ENCODE peak calls at places on chromosomes 4 and X, in four cellular contexts. One of them, this sample, is unnamed. For H3K4me1, the result is how much of the 10 kb centered on the place peaks cover.

GRCh38 chr4:113637363-113637762 is 124.2 kb downstream of the CAMK2D start:
- DNase-seq in spleen: no peak
- DNase-seq in cardiac muscle cell: peak
- DNase-seq in right lobe of liver: no peak
- DNase-seq in this sample: no peak

GRCh38 chr4:118969359-118969758 is 80.7 kb downstream of the SYNPO2 start:
- DNase-seq in spleen: no peak
- DNase-seq in cardiac muscle cell: peak
- DNase-seq in right lobe of liver: peak
- DNase-seq in this sample: peak

GRCh38 chrX:48626401-48627298 is 29.4 kb downstream of the WDR13 start:
- DNase-seq in spleen: no peak
- DNase-seq in cardiac muscle cell: no peak
- DNase-seq in right lobe of liver: no peak
- DNase-seq in this sample: no peak

GRCh38 chr4:102612824-102613366 is 111.7 kb downstream of the NFKB1 start:
- DNase-seq in spleen: no peak
- DNase-seq in cardiac muscle cell: no peak
- DNase-seq in right lobe of liver: no peak
- DNase-seq in this sample: no peak

GRCh38 chr4:87257523-87257922 is 37.1 kb upstream of the KLHL8 start:
- DNase-seq in spleen: no peak
- DNase-seq in cardiac muscle cell: no peak
- DNase-seq in right lobe of liver: no peak
- DNase-seq in this sample: no peak

GRCh38 chr4:3299122-3299521 is 6.3 kb downstream of the RGS12 start:
- DNase-seq in spleen: peak
- DNase-seq in cardiac muscle cell: no peak
- DNase-seq in right lobe of liver: peak
- DNase-seq in this sample: peak

GRCh38 chr4:55312491-55313101 is 33.4 kb upstream of the SRD5A3 start:
- DNase-seq in spleen: no peak
- DNase-seq in cardiac muscle cell: peak
- DNase-seq in right lobe of liver: peak
- DNase-seq in this sample: peak

GRCh38 chrX:17442898-17443297 is 67.9 kb downstream of the NHS start:
- DNase-seq in spleen: no peak
- DNase-seq in cardiac muscle cell: no peak
- DNase-seq in right lobe of liver: no peak
- DNase-seq in this sample: no peak

GRCh38 chr4:9927317-9928007 is 93.8 kb downstream of the SLC2A9 start:
- DNase-seq in spleen: no peak
- DNase-seq in cardiac muscle cell: no peak
- DNase-seq in right lobe of liver: no peak
- DNase-seq in this sample: no peak

GRCh38 chr4:155809835-155810234 is 51.0 kb downstream of the GUCY1B1 start:
- DNase-seq in spleen: no peak
- DNase-seq in cardiac muscle cell: peak
- DNase-seq in right lobe of liver: no peak
- DNase-seq in this sample: no peak

GRCh38 chr4:212438-213174 is 88.3 kb downstream of the ZNF718 start:
- DNase-seq in spleen: peak
- DNase-seq in cardiac muscle cell: peak
- DNase-seq in right lobe of liver: peak
- DNase-seq in this sample: peak

GRCh38 chr4:40486534-40486933 is 143.1 kb downstream of the RBM47 start:
- DNase-seq in spleen: no peak
- DNase-seq in cardiac muscle cell: peak
- DNase-seq in right lobe of liver: no peak
- DNase-seq in this sample: no peak

GRCh38 chr4:118557298-118557851 is 127.8 kb upstream of the METTL14 start:
- DNase-seq in spleen: no peak
- DNase-seq in cardiac muscle cell: peak
- DNase-seq in right lobe of liver: no peak
- DNase-seq in this sample: no peak

GRCh38 chr4:138438608-138439007 is 196.5 kb upstream of the SLC7A11 start:
- DNase-seq in spleen: no peak
- DNase-seq in cardiac muscle cell: no peak
- DNase-seq in right lobe of liver: no peak
- DNase-seq in this sample: no peak

GRCh38 chrX:153032397-153033118 is 23.7 kb upstream of the PNMA3 start:
- DNase-seq in spleen: peak
- DNase-seq in cardiac muscle cell: peak
- DNase-seq in right lobe of liver: peak
- DNase-seq in this sample: peak

GRCh38 chr4:13522282-13523104 is 21.8 kb downstream of the NKX3-2 start:
- DNase-seq in spleen: peak
- DNase-seq in cardiac muscle cell: no peak
- DNase-seq in right lobe of liver: no peak
- DNase-seq in this sample: no peak

GRCh38 chr4:48436318-48436717 is 46.8 kb upstream of the SLC10A4 start:
- DNase-seq in spleen: no peak
- DNase-seq in cardiac muscle cell: no peak
- DNase-seq in right lobe of liver: no peak
- DNase-seq in this sample: no peak

GRCh38 chr4:153159728-153160221 is 44.5 kb upstream of the TRIM2 start:
- DNase-seq in spleen: no peak
- DNase-seq in cardiac muscle cell: peak
- DNase-seq in right lobe of liver: no peak
- DNase-seq in this sample: no peak

GRCh38 chr4:185115827-185116232 is 27.2 kb upstream of the SLC25A4 start:
- DNase-seq in spleen: no peak
- DNase-seq in cardiac muscle cell: peak
- DNase-seq in right lobe of liver: peak
- DNase-seq in this sample: no peak

GRCh38 chrX:149909324-149910177 is 19.8 kb upstream of the HSFX4 start:
- DNase-seq in spleen: no peak
- DNase-seq in cardiac muscle cell: no peak
- DNase-seq in right lobe of liver: no peak
- DNase-seq in this sample: no peak

GRCh38 chr4:14934704-14935390 is 67.4 kb upstream of the CPEB2 start:
- DNase-seq in spleen: no peak
- DNase-seq in cardiac muscle cell: no peak
- DNase-seq in right lobe of liver: peak
- DNase-seq in this sample: no peak

GRCh38 chr4:93748380-93748779 is 80.2 kb upstream of the ATOH1 start:
- DNase-seq in spleen: no peak
- DNase-seq in cardiac muscle cell: no peak
- DNase-seq in right lobe of liver: no peak
- DNase-seq in this sample: no peak

GRCh38 chrX:98331407-98331806 is 1447.7 kb downstream of the RPA4 start:
- DNase-seq in spleen: no peak
- DNase-seq in cardiac muscle cell: no peak
- DNase-seq in right lobe of liver: no peak
- DNase-seq in this sample: no peak

GRCh38 chr4:38694330-38694729 is 30.3 kb downstream of the KLF3 start:
- DNase-seq in spleen: no peak
- DNase-seq in cardiac muscle cell: no peak
- DNase-seq in right lobe of liver: no peak
- DNase-seq in this sample: no peak

GRCh38 chrX:142089193-142089592 is 115.9 kb downstream of the MAGEC2 start:
- DNase-seq in spleen: no peak
- DNase-seq in cardiac muscle cell: peak
- DNase-seq in right lobe of liver: no peak
- DNase-seq in this sample: no peak

GRCh38 chr4:159171287-159171686 is 68.4 kb downstream of the RAPGEF2 start:
- DNase-seq in spleen: no peak
- DNase-seq in cardiac muscle cell: no peak
- DNase-seq in right lobe of liver: no peak
- DNase-seq in this sample: no peak

GRCh38 chr4:180799798-180800197 is 1443.4 kb upstream of the TENM3 start:
- DNase-seq in spleen: no peak
- DNase-seq in cardiac muscle cell: peak
- DNase-seq in right lobe of liver: no peak
- DNase-seq in this sample: no peak

GRCh38 chr4:10611673-10612072 is 72.9 kb downstream of the CLNK start:
- DNase-seq in spleen: no peak
- DNase-seq in cardiac muscle cell: peak
- DNase-seq in right lobe of liver: no peak
- DNase-seq in this sample: no peak

GRCh38 chr4:24849662-24850280 is 54.4 kb downstream of the SOD3 start:
- DNase-seq in spleen: no peak
- DNase-seq in cardiac muscle cell: no peak
- DNase-seq in right lobe of liver: no peak
- DNase-seq in this sample: no peak

GRCh38 chr4:150962245-150962644 is 52.8 kb downstream of the LRBA start:
- DNase-seq in spleen: no peak
- DNase-seq in cardiac muscle cell: no peak
- DNase-seq in right lobe of liver: no peak
- DNase-seq in this sample: no peak

GRCh38 chr4:129109965-129110824 is 14.2 kb downstream of the C4orf33 start:
- DNase-seq in spleen: no peak
- DNase-seq in cardiac muscle cell: peak
- DNase-seq in right lobe of liver: no peak
- DNase-seq in this sample: no peak

GRCh38 chrX:78658851-78659744 is at the start of gene RTL3:
- DNase-seq in spleen: no peak
- DNase-seq in cardiac muscle cell: peak
- DNase-seq in right lobe of liver: no peak
- DNase-seq in this sample: no peak

GRCh38 chr4:73208376-73208775 is 50.2 kb downstream of the ANKRD17 start:
- DNase-seq in spleen: no peak
- DNase-seq in cardiac muscle cell: no peak
- DNase-seq in right lobe of liver: no peak
- DNase-seq in this sample: no peak

GRCh38 chrX:20712811-20713210 is 446.1 kb upstream of the RPS6KA3 start:
- DNase-seq in spleen: no peak
- DNase-seq in cardiac muscle cell: no peak
- DNase-seq in right lobe of liver: no peak
- DNase-seq in this sample: no peak
- TF ChIP-seq CTCF in spleen: no peak
- TF ChIP-seq CTCF in cardiac muscle cell: no peak
- TF ChIP-seq CTCF in right lobe of liver: no peak
- TF ChIP-seq CTCF in this sample: no peak

DNA sequence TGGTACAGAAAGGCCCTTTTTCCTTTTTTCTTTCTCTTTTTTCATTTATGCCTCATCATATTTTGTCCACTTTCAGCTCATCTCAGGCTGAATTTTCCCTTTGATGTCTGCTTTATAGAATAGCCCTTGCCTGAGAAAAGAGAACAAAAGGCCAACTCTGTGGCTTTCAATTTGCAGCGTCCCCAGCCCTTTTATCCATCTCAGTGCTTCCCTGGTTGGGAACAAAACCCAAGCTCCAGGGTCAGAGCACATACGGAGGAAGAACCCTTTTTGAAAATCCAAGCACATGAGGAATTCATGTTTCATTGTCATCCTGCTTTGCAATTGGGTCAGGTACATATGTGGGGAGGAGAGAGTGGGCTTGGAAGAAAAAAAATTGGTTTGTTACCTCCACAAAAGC is 47.5 kb downstream of the TMEM164 start:
- DNase-seq in spleen: no peak
- DNase-seq in cardiac muscle cell: no peak
- DNase-seq in right lobe of liver: no peak
- DNase-seq in this sample: no peak
- H3K4me1 ChIP-seq in spleen: under half
- H3K4me1 ChIP-seq in cardiac muscle cell: under half
- H3K4me1 ChIP-seq in right lobe of liver: under half
- H3K4me1 ChIP-seq in this sample: under half

DNA sequence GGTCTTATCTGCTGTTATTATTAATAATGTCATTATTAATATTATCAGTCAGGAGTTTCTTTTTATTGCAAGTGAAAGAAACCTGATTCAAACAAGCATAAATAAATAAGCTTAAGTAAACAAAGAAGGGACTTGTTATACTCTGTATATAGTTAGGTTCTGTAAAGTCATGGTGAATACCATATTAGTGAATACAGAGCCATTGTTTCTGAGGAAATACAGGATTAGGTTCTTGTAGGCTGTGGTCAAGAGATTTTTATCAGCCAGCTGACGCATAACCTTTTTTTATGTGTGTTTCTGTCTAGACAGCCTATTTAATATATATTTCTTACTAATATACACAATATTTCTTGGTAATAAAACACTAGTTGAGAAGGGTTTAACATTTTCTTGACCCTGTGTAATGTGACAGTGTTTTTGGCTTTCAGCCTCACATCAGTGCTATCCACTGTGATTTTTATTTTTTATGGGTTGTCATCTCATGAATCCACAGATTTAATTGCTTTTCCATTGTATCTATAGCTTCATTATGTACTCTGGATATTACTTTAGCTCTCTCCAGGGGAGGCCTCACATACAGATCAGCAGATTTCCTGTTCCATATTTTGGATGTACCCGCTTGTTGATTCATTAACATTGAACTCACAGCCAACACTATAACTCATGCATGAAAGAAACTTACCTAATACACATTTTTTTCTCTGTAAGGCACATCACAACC is 8.0 kb downstream of the HERC3 start:
- DNase-seq in spleen: no peak
- DNase-seq in cardiac muscle cell: peak
- DNase-seq in right lobe of liver: no peak
- DNase-seq in this sample: no peak
- H3K4me3 ChIP-seq in spleen: no peak
- H3K4me3 ChIP-seq in cardiac muscle cell: no peak
- H3K4me3 ChIP-seq in right lobe of liver: no peak
- H3K4me3 ChIP-seq in this sample: peak

GRCh38 chr4:154618708-154619315 is 6.4 kb upstream of the FGG start:
- DNase-seq in spleen: no peak
- DNase-seq in cardiac muscle cell: peak
- DNase-seq in right lobe of liver: peak
- DNase-seq in this sample: no peak
- TF ChIP-seq CTCF in spleen: peak
- TF ChIP-seq CTCF in cardiac muscle cell: peak
- TF ChIP-seq CTCF in right lobe of liver: peak
- TF ChIP-seq CTCF in this sample: peak

DNA sequence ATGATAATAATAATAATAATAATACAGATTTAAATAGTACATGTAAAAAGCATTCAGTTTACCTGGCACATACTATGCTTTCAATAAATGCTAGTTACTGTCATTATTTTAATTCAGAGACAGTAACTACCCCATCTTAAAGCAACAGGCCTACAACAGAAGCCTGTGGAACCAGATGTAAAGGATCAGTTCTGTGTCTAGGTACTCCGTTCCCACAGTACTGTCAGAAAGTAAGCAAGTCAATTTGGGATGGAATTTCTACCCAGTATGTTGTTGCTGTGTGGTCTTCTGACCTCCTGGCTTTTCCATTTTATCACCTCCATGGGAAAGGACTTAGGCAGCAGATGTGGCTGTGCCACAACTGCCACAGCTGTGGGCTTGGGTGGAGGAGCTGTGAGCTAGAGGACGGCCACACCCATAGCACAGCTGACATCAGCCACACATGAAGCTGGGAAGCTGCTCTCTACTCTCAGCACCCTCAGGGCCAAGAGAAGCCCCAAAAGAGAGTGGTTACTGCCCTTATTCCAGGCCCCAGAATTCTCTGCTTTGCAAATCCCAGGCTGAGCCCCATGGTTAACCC is 102.8 kb downstream of the CBR4 start:
- DNase-seq in spleen: no peak
- DNase-seq in cardiac muscle cell: no peak
- DNase-seq in right lobe of liver: no peak
- DNase-seq in this sample: no peak
- H3K4me1 ChIP-seq in spleen: under half
- H3K4me1 ChIP-seq in cardiac muscle cell: under half
- H3K4me1 ChIP-seq in right lobe of liver: under half
- H3K4me1 ChIP-seq in this sample: under half

This sample was measured in tibial artery.